ENCODE peak calls at places on chromosome 1, in seven cellular contexts. One of them, this sample, is unnamed.

GRCh38 chr1:145961425-145962156 is 2.8 kb downstream of the ANKRD34A start:
- DNase-seq in adrenal gland: peak
- DNase-seq in spleen: peak
- DNase-seq in esophagus squamous epithelium: no peak
- DNase-seq in transverse colon: peak
- DNase-seq in gastrocnemius medialis: peak
- DNase-seq in ovary: peak
- DNase-seq in this sample: peak

GRCh38 chr1:8705104-8705503 is 112.3 kb downstream of the RERE start:
- DNase-seq in adrenal gland: no peak
- DNase-seq in spleen: no peak
- DNase-seq in esophagus squamous epithelium: no peak
- DNase-seq in transverse colon: no peak
- DNase-seq in gastrocnemius medialis: no peak
- DNase-seq in ovary: no peak
- DNase-seq in this sample: no peak

GRCh38 chr1:221309711-221310110 is 430.5 kb downstream of the HLX start:
- DNase-seq in adrenal gland: no peak
- DNase-seq in spleen: no peak
- DNase-seq in esophagus squamous epithelium: no peak
- DNase-seq in transverse colon: no peak
- DNase-seq in gastrocnemius medialis: no peak
- DNase-seq in ovary: no peak
- DNase-seq in this sample: no peak

GRCh38 chr1:94072840-94073516 is 48.0 kb downstream of the ABCA4 start:
- DNase-seq in adrenal gland: no peak
- DNase-seq in spleen: no peak
- DNase-seq in esophagus squamous epithelium: no peak
- DNase-seq in transverse colon: no peak
- DNase-seq in gastrocnemius medialis: no peak
- DNase-seq in ovary: no peak
- DNase-seq in this sample: no peak

GRCh38 chr1:175154595-175155472 is 37.7 kb downstream of the KIAA0040 start:
- DNase-seq in adrenal gland: peak
- DNase-seq in spleen: peak
- DNase-seq in esophagus squamous epithelium: no peak
- DNase-seq in transverse colon: peak
- DNase-seq in gastrocnemius medialis: peak
- DNase-seq in ovary: peak
- DNase-seq in this sample: peak

GRCh38 chr1:2347409-2347785 is 44.0 kb downstream of the MORN1 start:
- DNase-seq in adrenal gland: no peak
- DNase-seq in spleen: peak
- DNase-seq in esophagus squamous epithelium: no peak
- DNase-seq in transverse colon: no peak
- DNase-seq in gastrocnemius medialis: no peak
- DNase-seq in ovary: no peak
- DNase-seq in this sample: peak

GRCh38 chr1:14648931-14649860 is 50.7 kb downstream of the KAZN start:
- DNase-seq in adrenal gland: no peak
- DNase-seq in spleen: no peak
- DNase-seq in esophagus squamous epithelium: no peak
- DNase-seq in transverse colon: no peak
- DNase-seq in gastrocnemius medialis: no peak
- DNase-seq in ovary: no peak
- DNase-seq in this sample: no peak

GRCh38 chr1:41665962-41666917 is 181.8 kb upstream of the EDN2 start:
- DNase-seq in adrenal gland: no peak
- DNase-seq in spleen: peak
- DNase-seq in esophagus squamous epithelium: no peak
- DNase-seq in transverse colon: no peak
- DNase-seq in gastrocnemius medialis: no peak
- DNase-seq in ovary: no peak
- DNase-seq in this sample: no peak

GRCh38 chr1:182698977-182699672 is 14.7 kb upstream of the RGS8 start:
- DNase-seq in adrenal gland: no peak
- DNase-seq in spleen: no peak
- DNase-seq in esophagus squamous epithelium: no peak
- DNase-seq in transverse colon: no peak
- DNase-seq in gastrocnemius medialis: peak
- DNase-seq in ovary: no peak
- DNase-seq in this sample: peak

GRCh38 chr1:242083742-242084141 is 84.8 kb upstream of the MAP1LC3C start:
- DNase-seq in adrenal gland: no peak
- DNase-seq in spleen: no peak
- DNase-seq in esophagus squamous epithelium: no peak
- DNase-seq in transverse colon: no peak
- DNase-seq in gastrocnemius medialis: no peak
- DNase-seq in ovary: no peak
- DNase-seq in this sample: no peak

DNA sequence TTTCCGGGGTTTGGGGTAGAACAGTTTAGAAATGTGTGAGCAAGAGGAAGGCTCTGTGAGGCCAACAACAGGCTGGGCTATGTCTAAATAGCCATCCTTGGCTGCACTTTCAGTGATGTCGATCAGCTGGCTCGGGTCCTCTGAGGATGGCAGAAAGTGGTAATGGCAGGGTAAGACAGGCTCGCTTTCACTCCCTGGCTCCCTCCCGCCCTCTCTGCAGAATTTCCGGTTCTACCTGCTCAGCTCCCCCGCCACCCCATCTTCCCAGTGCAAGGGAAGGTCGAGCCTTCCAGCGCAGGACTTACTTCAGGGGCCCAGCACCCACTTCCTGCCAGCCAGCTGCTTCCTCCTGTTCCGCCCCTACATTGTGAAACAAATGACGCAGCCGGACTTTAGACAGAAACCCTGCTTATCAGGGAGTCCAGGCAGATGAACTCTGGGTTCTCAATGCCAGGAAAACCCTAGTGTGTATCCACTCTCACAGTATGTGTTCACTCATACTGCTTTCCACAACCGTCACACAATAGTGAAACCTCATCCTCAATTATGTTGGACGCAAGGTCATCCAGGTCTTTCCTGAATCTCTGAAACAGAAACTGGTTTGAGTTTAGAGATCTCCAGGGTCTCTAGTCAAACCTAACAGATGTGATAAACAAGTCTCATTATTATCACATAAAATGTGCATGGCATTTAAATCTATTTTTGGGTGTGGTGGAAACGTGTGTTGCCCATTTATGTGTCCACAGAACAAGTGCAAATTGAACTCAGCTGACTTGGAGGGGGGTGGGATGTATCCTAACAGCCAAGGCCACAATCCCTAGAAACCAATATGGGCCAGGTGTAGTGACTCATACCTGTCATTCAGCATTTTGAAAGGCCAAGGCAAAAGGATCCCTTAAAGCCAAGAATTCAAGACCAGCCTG is 7.1 kb downstream of the F11R start:
- DNase-seq in adrenal gland: peak
- DNase-seq in spleen: peak
- DNase-seq in esophagus squamous epithelium: peak
- DNase-seq in transverse colon: peak
- DNase-seq in gastrocnemius medialis: peak
- DNase-seq in ovary: peak
- DNase-seq in this sample: peak
- TF ChIP-seq POLR2A in adrenal gland: peak
- TF ChIP-seq POLR2A in spleen: no peak
- TF ChIP-seq POLR2A in esophagus squamous epithelium: no peak
- TF ChIP-seq POLR2A in transverse colon: peak
- TF ChIP-seq POLR2A in gastrocnemius medialis: no peak
- TF ChIP-seq POLR2A in ovary: peak
- TF ChIP-seq POLR2A in this sample: no peak

DNA sequence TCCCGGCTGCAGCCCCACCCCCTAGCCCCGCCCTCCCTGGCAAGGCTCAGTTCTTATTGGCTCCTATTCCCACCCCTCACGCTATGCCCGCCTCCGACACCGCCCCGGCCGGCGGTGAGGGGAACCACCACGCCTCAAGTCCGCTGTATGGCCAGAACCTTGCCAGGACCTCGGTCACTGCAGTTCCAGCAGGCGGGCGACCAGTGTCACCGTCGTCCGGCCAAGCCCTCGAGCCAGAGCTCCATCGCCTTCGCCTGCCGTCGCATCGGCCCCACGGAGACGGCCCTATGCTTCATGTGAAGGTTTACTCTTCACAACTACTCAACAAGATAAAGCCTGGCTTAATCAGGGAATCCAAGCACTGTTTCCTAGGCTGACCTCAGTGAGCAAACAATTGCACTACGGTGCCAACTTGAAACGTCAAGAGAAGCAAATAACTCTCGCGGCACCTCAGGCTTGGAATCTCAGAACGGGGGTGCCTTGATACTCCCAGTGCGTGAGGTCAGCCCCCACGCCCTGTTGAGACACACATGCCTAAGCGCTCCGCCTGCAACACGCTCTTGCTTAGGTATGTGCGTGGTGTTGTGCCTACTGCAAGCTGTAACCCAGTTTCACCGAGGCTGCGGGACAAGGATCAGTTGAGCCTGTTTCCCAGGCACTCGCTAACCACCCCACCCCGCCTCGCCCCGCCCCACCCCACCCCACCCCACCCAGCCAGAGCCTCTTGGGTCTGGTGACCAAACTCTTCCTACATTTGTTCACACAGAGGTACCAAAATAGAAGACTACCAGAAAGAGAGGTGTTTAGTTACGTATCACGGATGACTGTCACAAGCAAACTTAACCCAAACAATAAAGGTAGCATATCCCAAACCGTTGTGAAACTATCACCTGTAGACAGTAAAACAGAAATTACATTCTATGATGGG is 498 bp upstream of the DENND2C start:
- DNase-seq in adrenal gland: peak
- DNase-seq in spleen: peak
- DNase-seq in esophagus squamous epithelium: peak
- DNase-seq in transverse colon: peak
- DNase-seq in gastrocnemius medialis: peak
- DNase-seq in ovary: peak
- DNase-seq in this sample: peak
- H3K27ac ChIP-seq in adrenal gland: peak
- H3K27ac ChIP-seq in spleen: no peak
- H3K27ac ChIP-seq in esophagus squamous epithelium: peak
- H3K27ac ChIP-seq in transverse colon: peak
- H3K27ac ChIP-seq in gastrocnemius medialis: peak
- H3K27ac ChIP-seq in ovary: no peak
- H3K27ac ChIP-seq in this sample: peak

GRCh38 chr1:35808376-35809155 is 750 bp downstream of the AGO4 start:
- DNase-seq in adrenal gland: peak
- DNase-seq in spleen: peak
- DNase-seq in esophagus squamous epithelium: no peak
- DNase-seq in transverse colon: peak
- DNase-seq in gastrocnemius medialis: peak
- DNase-seq in ovary: peak
- DNase-seq in this sample: peak
- TF ChIP-seq POLR2A in adrenal gland: peak
- TF ChIP-seq POLR2A in spleen: no peak
- TF ChIP-seq POLR2A in esophagus squamous epithelium: no peak
- TF ChIP-seq POLR2A in transverse colon: peak
- TF ChIP-seq POLR2A in gastrocnemius medialis: peak
- TF ChIP-seq POLR2A in ovary: no peak
- TF ChIP-seq POLR2A in this sample: no peak

DNA sequence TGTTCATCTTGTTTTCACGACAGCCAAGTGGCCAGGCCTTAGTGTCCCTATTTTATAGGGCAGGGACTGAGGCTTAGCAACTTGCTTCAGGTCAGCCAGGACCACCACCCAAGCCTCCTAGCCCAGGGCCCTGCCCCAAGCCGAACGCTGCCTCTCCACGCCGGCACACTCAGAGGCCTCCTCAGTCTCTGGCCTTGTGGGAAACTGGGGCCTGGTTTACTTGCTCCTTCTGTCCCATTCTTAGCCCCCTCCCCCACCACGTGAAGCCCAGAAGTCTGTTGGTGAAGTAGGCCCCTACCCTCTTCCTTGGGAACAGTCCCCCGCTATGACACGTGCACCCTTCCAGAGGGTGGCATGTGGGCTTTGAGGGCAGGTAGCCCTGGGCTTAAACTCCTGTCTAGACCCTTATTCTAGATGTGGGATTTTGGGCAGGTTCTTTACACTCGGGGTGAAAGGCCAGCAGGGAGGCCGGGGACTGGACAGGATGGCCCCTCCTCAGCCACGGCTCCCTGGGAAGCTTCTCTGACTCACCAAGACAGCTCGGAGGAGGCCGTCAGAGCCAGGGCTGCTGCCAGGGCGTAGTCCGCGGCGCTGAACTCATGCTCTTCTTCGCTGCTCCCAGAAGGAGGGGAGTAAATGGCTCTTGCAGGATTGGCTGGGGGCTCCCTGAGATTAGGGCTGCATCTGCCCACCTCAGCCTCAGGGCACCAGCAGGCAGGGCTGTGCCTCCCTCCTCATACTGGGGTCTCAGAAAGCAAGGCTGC is 4.3 kb downstream of the MYOM3 start:
- DNase-seq in adrenal gland: peak
- DNase-seq in spleen: peak
- DNase-seq in esophagus squamous epithelium: no peak
- DNase-seq in transverse colon: peak
- DNase-seq in gastrocnemius medialis: no peak
- DNase-seq in ovary: no peak
- DNase-seq in this sample: no peak
- H3K27ac ChIP-seq in adrenal gland: no peak
- H3K27ac ChIP-seq in spleen: no peak
- H3K27ac ChIP-seq in esophagus squamous epithelium: peak
- H3K27ac ChIP-seq in transverse colon: no peak
- H3K27ac ChIP-seq in gastrocnemius medialis: peak
- H3K27ac ChIP-seq in ovary: no peak
- H3K27ac ChIP-seq in this sample: peak

GRCh38 chr1:164662955-164663354 is 104.0 kb downstream of the PBX1 start:
- DNase-seq in adrenal gland: no peak
- DNase-seq in spleen: no peak
- DNase-seq in esophagus squamous epithelium: no peak
- DNase-seq in transverse colon: no peak
- DNase-seq in gastrocnemius medialis: no peak
- DNase-seq in ovary: no peak
- DNase-seq in this sample: no peak

GRCh38 chr1:164664127-164664526 is 105.1 kb downstream of the PBX1 start:
- DNase-seq in adrenal gland: no peak
- DNase-seq in spleen: no peak
- DNase-seq in esophagus squamous epithelium: no peak
- DNase-seq in transverse colon: no peak
- DNase-seq in gastrocnemius medialis: no peak
- DNase-seq in ovary: no peak
- DNase-seq in this sample: no peak

GRCh38 chr1:164659621-164660414 is 100.8 kb downstream of the PBX1 start:
- DNase-seq in adrenal gland: no peak
- DNase-seq in spleen: no peak
- DNase-seq in esophagus squamous epithelium: no peak
- DNase-seq in transverse colon: peak
- DNase-seq in gastrocnemius medialis: peak
- DNase-seq in ovary: no peak
- DNase-seq in this sample: no peak

GRCh38 chr1:164662462-164662861 is 103.5 kb downstream of the PBX1 start:
- DNase-seq in adrenal gland: no peak
- DNase-seq in spleen: no peak
- DNase-seq in esophagus squamous epithelium: no peak
- DNase-seq in transverse colon: no peak
- DNase-seq in gastrocnemius medialis: no peak
- DNase-seq in ovary: no peak
- DNase-seq in this sample: no peak

GRCh38 chr1:164660415-164661174 is 101.6 kb downstream of the PBX1 start:
- DNase-seq in adrenal gland: no peak
- DNase-seq in spleen: no peak
- DNase-seq in esophagus squamous epithelium: no peak
- DNase-seq in transverse colon: no peak
- DNase-seq in gastrocnemius medialis: no peak
- DNase-seq in ovary: no peak
- DNase-seq in this sample: no peak
- TF ChIP-seq POLR2A in adrenal gland: no peak
- TF ChIP-seq POLR2A in spleen: no peak
- TF ChIP-seq POLR2A in esophagus squamous epithelium: no peak
- TF ChIP-seq POLR2A in transverse colon: no peak
- TF ChIP-seq POLR2A in gastrocnemius medialis: no peak
- TF ChIP-seq POLR2A in ovary: no peak
- TF ChIP-seq POLR2A in this sample: no peak